ENCODE peak calls at places on chromosomes 3 and 15, in seven cellular contexts. C is stromal cell of bone marrow; Z is DMS153; E is RPMI7951; W is activated CD8-positive, alpha-beta memory T cell treated with anti-CD3 and anti-CD28 coated beads for 24 hours; L is non-pigmented ciliary epithelial cell; I is GM20000. F is an unnamed sample.

GRCh38 chr3:122835590-122835989 is 40.7 kb downstream of the SLC49A4 start:
- DNase-seq in C (no peak), Z (no peak), E (no peak), W (no peak), L (no peak), I (no peak), F (no peak)

GRCh38 chr3:187020376-187020775 is 90.0 kb downstream of the ST6GAL1 start:
- DNase-seq in C (no peak), Z (no peak), E (no peak), W (no peak), L (no peak), I (no peak), F (no peak)

GRCh38 chr3:187880438-187880837 is 135.2 kb upstream of the BCL6 start:
- DNase-seq in C (no peak), Z (no peak), E (peak), W (no peak), L (peak), I (no peak), F (no peak)

GRCh38 chr15:72962054-72962702 is 90.1 kb upstream of the NEO1 start:
- DNase-seq in C (no peak), Z (no peak), E (no peak), W (no peak), L (no peak), I (no peak), F (no peak)

GRCh38 chr3:45906681-45907220 is 20.4 kb downstream of the CCR9 start:
- DNase-seq in C (peak), Z (no peak), E (peak), W (no peak), L (peak), I (no peak), F (peak)

GRCh38 chr3:13865581-13866405 is 14.1 kb downstream of the WNT7A start:
- DNase-seq in C (no peak), Z (no peak), E (no peak), W (no peak), L (no peak), I (no peak), F (no peak)

GRCh38 chr3:48595526-48596121 is 495 bp upstream of the COL7A1 start:
- DNase-seq in C (peak), Z (no peak), E (peak), W (no peak), L (peak), I (no peak), F (no peak)

GRCh38 chr3:46132565-46132964 is 75.5 kb downstream of the CCR1 start:
- DNase-seq in C (no peak), Z (no peak), E (no peak), W (no peak), L (no peak), I (no peak), F (no peak)

F was measured in SK-MEL-5.